ENCODE peak calls at places on chromosome 22, in ten cellular contexts. Q is K562, W is A549, X is upper lobe of left lung, E is ovary, C is tibial nerve, D is esophagus muscularis mucosa, H is suprapubic skin, F is stomach, Y is sigmoid colon. M is an unnamed sample.

GRCh38 chr22:48153726-48154125 is 1391.3 kb downstream of the TBC1D22A start:
- DNase-seq in W (no peak), D (no peak), X (no peak), F (no peak), E (no peak), C (no peak), Y (no peak), Q (no peak), H (no peak), M (peak; percentile 59)

GRCh38 chr22:50577987-50578775 is at the start of gene CPT1B:
- DNase-seq in H (no peak), W (no peak), F (no peak), D (no peak), E (no peak), Y (no peak), Q (peak; percentile 28), X (no peak), C (no peak), M (no peak)

GRCh38 chr22:49576241-49577141 is 251.2 kb downstream of the BRD1 start:
- DNase-seq in Y (peak; percentile 52), Q (no peak), F (peak; percentile 23), C (no peak), D (no peak), X (no peak), H (no peak), W (no peak), E (no peak), M (peak; percentile 1)

GRCh38 chr22:44570476-44571445 is 72.7 kb upstream of the RTL6 start:
- DNase-seq in W (no peak), D (no peak), X (no peak), Y (peak; percentile 36), F (no peak), C (no peak), Q (no peak), H (peak; percentile 60), E (no peak), M (no peak)

GRCh38 chr22:16949561-16949960 is 58.5 kb downstream of the GAB4 start:
- DNase-seq in W (no peak), Q (no peak), X (no peak), C (no peak), E (no peak), H (no peak), D (no peak), F (no peak), Y (no peak), M (no peak)

GRCh38 chr22:27949421-27949820 is 30.4 kb upstream of the PITPNB start:
- DNase-seq in Y (no peak), H (no peak), F (no peak), Q (no peak), X (no peak), C (no peak), W (no peak), E (no peak), D (no peak), M (no peak)

GRCh38 chr22:38296372-38296771 is 20.9 kb downstream of the CSNK1E start:
- DNase-seq in F (no peak), D (no peak), X (no peak), C (no peak), E (no peak), H (no peak), Q (no peak), Y (no peak), W (no peak), M (no peak)

GRCh38 chr22:38655532-38656255 is 498 bp downstream of the FAM227A start:
- DNase-seq in C (no peak), F (no peak), Y (peak; percentile 69), Q (no peak), D (no peak), E (no peak), X (no peak), H (no peak), W (peak; percentile 30), M (no peak)

GRCh38 chr22:35425546-35425945 is 25.6 kb downstream of the MCM5 start:
- DNase-seq in Y (no peak), E (no peak), F (no peak), Q (no peak), X (no peak), D (no peak), C (no peak), W (no peak), H (no peak), M (no peak)

GRCh38 chr22:35424761-35425160 is 24.8 kb downstream of the MCM5 start:
- DNase-seq in C (no peak), Y (no peak), E (no peak), D (no peak), X (no peak), Q (no peak), H (no peak), W (no peak), F (no peak), M (no peak)

GRCh38 chr22:35424081-35424480 is 24.1 kb downstream of the MCM5 start:
- DNase-seq in E (no peak), X (no peak), F (no peak), D (no peak), W (no peak), Q (no peak), Y (no peak), H (no peak), C (no peak), M (no peak)

GRCh38 chr22:35426801-35427140 is 26.8 kb downstream of the MCM5 start:
- DNase-seq in E (no peak), D (no peak), Y (no peak), Q (no peak), W (no peak), F (no peak), H (no peak), C (no peak), X (no peak), M (no peak)

GRCh38 chr22:35425971-35426800 is 26.2 kb downstream of the MCM5 start:
- DNase-seq in D (no peak), Y (no peak), H (no peak), C (no peak), X (no peak), F (no peak), W (no peak), Q (no peak), E (no peak), M (no peak)
- TF ChIP-seq EP300 in D (no peak), Y (no peak), H (no peak), C (no peak), X (no peak), F (no peak), W (no peak), Q (no peak), E (no peak), M (no peak)

GRCh38 chr22:25405854-25406509 is 158.5 kb upstream of the GRK3 start:
- DNase-seq in C (no peak), Y (no peak), Q (no peak), D (no peak), X (no peak), E (no peak), W (no peak), F (no peak), H (no peak), M (no peak)

GRCh38 chr22:25406510-25407210 is 157.8 kb upstream of the GRK3 start:
- DNase-seq in H (no peak), Y (peak; percentile 73), E (no peak), X (no peak), F (no peak), D (no peak), Q (no peak), W (no peak), C (no peak), M (no peak)

GRCh38 chr22:25404556-25404922 is 159.9 kb upstream of the GRK3 start:
- DNase-seq in Y (peak; percentile 61), Q (peak; percentile 51), F (no peak), C (no peak), H (no peak), E (no peak), X (no peak), W (no peak), D (no peak), M (no peak)

GRCh38 chr22:25403752-25404471 is 160.6 kb upstream of the GRK3 start:
- DNase-seq in X (no peak), F (no peak), Y (peak; percentile 64), C (no peak), D (no peak), E (no peak), H (no peak), W (peak; percentile 29), Q (peak; percentile 28), M (no peak)

DNA sequence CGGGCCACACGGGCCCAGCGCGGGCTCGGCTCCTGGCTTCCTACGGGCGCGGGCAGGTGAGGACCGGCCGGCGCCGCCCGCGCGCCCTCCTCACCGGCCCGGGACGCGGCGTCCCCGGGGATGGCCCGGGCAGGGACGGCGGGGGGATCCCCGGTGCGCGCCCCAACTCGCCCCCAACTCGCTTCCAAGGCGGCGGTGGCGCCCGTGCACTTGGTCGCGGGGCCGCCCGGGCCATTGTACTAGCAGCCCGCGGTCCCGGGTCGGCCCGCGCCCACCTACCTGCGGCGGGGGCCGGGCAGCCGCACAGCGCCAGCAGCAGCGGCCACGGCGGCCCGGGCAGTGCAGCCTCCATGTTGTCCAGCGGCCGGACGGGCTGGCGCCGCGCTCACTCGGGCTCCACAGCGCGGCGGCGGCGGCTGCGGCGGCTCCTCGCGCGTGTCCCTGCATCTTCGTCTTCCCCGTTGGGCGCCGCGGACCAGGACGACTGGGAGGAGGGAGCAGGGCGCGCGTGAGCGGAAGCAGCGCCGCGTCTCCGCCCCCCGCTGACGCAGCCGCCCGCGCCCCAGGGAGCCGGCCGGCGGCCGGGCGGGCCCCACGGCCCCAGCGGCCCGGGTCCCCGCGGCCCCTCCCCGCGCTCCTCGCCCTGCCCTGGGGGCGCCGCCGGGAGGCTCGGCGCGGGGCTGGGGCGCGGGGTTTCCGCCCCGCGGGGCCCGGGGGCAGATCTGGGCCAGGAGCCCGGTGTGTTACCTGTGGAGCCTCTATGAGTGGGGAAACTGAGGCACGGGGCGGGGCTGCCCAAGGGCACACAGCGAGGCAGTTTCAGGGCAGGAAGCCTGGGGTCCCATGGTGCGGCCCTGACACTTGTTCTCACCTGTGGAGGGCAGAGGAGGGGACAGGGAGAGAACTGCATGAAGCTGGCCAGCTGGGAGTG is 159.3 kb upstream of the GRK3 start:
- DNase-seq in D (no peak), W (peak; percentile 42), H (no peak), X (peak; percentile 86), F (peak; percentile 83), C (peak; percentile 54), Y (peak; percentile 88), Q (peak; percentile 83), E (peak; percentile 76), M (peak; percentile 86)
- TF ChIP-seq EP300 in D (no peak), W (no peak), H (no peak), X (no peak), F (no peak), C (peak; percentile 54), Y (no peak), Q (no peak), E (no peak), M (no peak)

DNA sequence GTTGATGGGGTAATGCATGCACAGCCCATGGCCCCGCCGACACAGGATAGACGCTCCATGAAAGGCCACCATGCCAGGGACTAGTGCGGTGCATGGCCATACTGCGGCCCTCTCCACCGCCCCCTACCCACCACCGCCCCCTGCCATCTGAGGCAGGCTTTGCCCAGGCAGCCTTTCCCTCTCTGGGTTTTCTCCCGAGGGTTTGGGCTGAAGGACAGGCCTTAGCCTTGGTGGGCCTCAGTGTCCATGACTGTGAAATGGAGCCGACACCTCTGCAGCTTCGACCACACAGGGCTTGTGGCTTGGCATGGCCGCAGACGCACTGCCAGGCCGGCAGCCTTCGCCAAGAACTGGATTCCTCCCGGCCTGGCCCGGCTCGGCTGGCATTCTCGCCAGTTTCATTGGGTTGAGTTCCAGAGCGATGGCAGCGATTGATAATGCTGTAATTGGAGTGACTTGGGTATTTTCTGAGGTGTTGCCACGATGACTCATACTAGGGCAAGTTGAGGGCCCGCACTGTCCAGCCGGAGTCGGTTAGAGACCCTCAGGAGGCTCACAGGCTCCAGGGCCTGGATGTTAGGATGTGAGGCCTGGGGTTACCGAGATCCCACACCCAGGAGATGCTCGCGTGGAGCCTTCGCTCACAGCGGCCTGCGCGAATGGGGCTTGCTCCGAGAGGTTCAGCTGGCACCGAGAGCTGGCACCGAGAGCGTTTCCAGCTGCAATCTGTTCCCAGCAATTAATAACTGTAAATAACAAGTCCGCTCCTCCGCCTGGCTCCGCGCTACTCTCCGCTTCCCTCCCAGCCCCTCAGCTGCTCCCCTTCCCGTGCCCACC is 111.2 kb downstream of the WNT7B start:
- DNase-seq in C (no peak), Y (peak; percentile 59), F (peak; percentile 20), E (no peak), Q (no peak), W (no peak), D (peak; percentile 57), H (no peak), X (no peak), M (no peak)
- TF ChIP-seq EP300 in C (no peak), Y (no peak), F (no peak), E (no peak), Q (no peak), W (no peak), D (no peak), H (no peak), X (no peak), M (no peak)

GRCh38 chr22:42203609-42204008 is 66.8 kb downstream of the TCF20 start:
- DNase-seq in X (no peak), F (no peak), Q (no peak), E (no peak), D (no peak), W (no peak), Y (no peak), C (no peak), H (no peak), M (no peak)

GRCh38 chr22:42207918-42208317 is 62.5 kb downstream of the TCF20 start:
- DNase-seq in Y (no peak), H (no peak), C (no peak), D (no peak), Q (no peak), F (no peak), E (no peak), X (no peak), W (no peak), M (no peak)

GRCh38 chr22:42202669-42203068 is 67.8 kb downstream of the TCF20 start:
- DNase-seq in Q (no peak), D (no peak), W (no peak), F (no peak), E (no peak), C (no peak), Y (no peak), X (no peak), H (no peak), M (no peak)

GRCh38 chr22:42208362-42208761 is 62.1 kb downstream of the TCF20 start:
- DNase-seq in Q (no peak), C (no peak), H (no peak), D (no peak), E (no peak), F (no peak), X (no peak), Y (no peak), W (no peak), M (no peak)
- TF ChIP-seq EP300 in Q (no peak), C (no peak), H (no peak), D (no peak), E (no peak), F (no peak), X (no peak), Y (no peak), W (no peak), M (no peak)